ENCODE peak calls at places on chromosomes 13 and 19, in ten cellular contexts. One of them, this sample, is unnamed.

GRCh38 chr19:34254552-34255432 is at the start of gene GARRE1:
- DNase-seq in NCI-H345: peak; percentile 74
- DNase-seq in naive B cell: peak; percentile 60
- DNase-seq in NB4: peak; percentile 59
- DNase-seq in activated T-helper 9 cell treated with anti-CD3 and anti-CD28 coated beads, Interleukin-2, amount 50 U/mL, for 16 hours: peak; percentile 79
- DNase-seq in AG10803: no peak
- DNase-seq in choroid plexus epithelial cell: peak; percentile 37
- DNase-seq in PC-3: no peak
- DNase-seq in EL: peak; percentile 39
- DNase-seq in CD4-positive, CD25-positive, alpha-beta regulatory T cell: peak; percentile 88
- DNase-seq in this sample: peak; percentile 67

GRCh38 chr13:73991884-73992283 is 142.3 kb downstream of the KLF12 start:
- DNase-seq in PC-3: no peak
- DNase-seq in EL: no peak
- DNase-seq in NCI-H345: peak; percentile 79
- DNase-seq in AG10803: no peak
- DNase-seq in naive B cell: no peak
- DNase-seq in CD4-positive, CD25-positive, alpha-beta regulatory T cell: no peak
- DNase-seq in choroid plexus epithelial cell: no peak
- DNase-seq in NB4: no peak
- DNase-seq in activated T-helper 9 cell treated with anti-CD3 and anti-CD28 coated beads, Interleukin-2, amount 50 U/mL, for 16 hours: no peak
- DNase-seq in this sample: no peak

GRCh38 chr13:24865158-24865557 is 101.2 kb downstream of the RNF17 start:
- DNase-seq in NCI-H345: no peak
- DNase-seq in PC-3: peak; percentile 15
- DNase-seq in CD4-positive, CD25-positive, alpha-beta regulatory T cell: no peak
- DNase-seq in EL: no peak
- DNase-seq in naive B cell: no peak
- DNase-seq in choroid plexus epithelial cell: peak; percentile 42
- DNase-seq in activated T-helper 9 cell treated with anti-CD3 and anti-CD28 coated beads, Interleukin-2, amount 50 U/mL, for 16 hours: no peak
- DNase-seq in NB4: peak; percentile 21
- DNase-seq in AG10803: peak; percentile 12
- DNase-seq in this sample: peak; percentile 35

GRCh38 chr13:44697058-44697457 is 120.9 kb upstream of the TSC22D1 start:
- DNase-seq in activated T-helper 9 cell treated with anti-CD3 and anti-CD28 coated beads, Interleukin-2, amount 50 U/mL, for 16 hours: no peak
- DNase-seq in CD4-positive, CD25-positive, alpha-beta regulatory T cell: no peak
- DNase-seq in AG10803: peak; percentile 60
- DNase-seq in NCI-H345: no peak
- DNase-seq in choroid plexus epithelial cell: no peak
- DNase-seq in EL: no peak
- DNase-seq in naive B cell: no peak
- DNase-seq in NB4: no peak
- DNase-seq in PC-3: no peak
- DNase-seq in this sample: no peak

GRCh38 chr13:75226092-75226491 is 255.9 kb downstream of the TBC1D4 start:
- DNase-seq in CD4-positive, CD25-positive, alpha-beta regulatory T cell: no peak
- DNase-seq in PC-3: peak; percentile 50
- DNase-seq in naive B cell: no peak
- DNase-seq in AG10803: no peak
- DNase-seq in activated T-helper 9 cell treated with anti-CD3 and anti-CD28 coated beads, Interleukin-2, amount 50 U/mL, for 16 hours: no peak
- DNase-seq in EL: peak; percentile 12
- DNase-seq in NB4: no peak
- DNase-seq in NCI-H345: no peak
- DNase-seq in choroid plexus epithelial cell: no peak
- DNase-seq in this sample: no peak

GRCh38 chr13:21925720-21926119 is 254.8 kb downstream of the FGF9 start:
- DNase-seq in CD4-positive, CD25-positive, alpha-beta regulatory T cell: no peak
- DNase-seq in activated T-helper 9 cell treated with anti-CD3 and anti-CD28 coated beads, Interleukin-2, amount 50 U/mL, for 16 hours: no peak
- DNase-seq in AG10803: no peak
- DNase-seq in naive B cell: no peak
- DNase-seq in PC-3: no peak
- DNase-seq in NCI-H345: no peak
- DNase-seq in choroid plexus epithelial cell: no peak
- DNase-seq in EL: no peak
- DNase-seq in NB4: no peak
- DNase-seq in this sample: no peak

GRCh38 chr13:100495455-100495854 is 93.1 kb downstream of the GGACT start:
- DNase-seq in activated T-helper 9 cell treated with anti-CD3 and anti-CD28 coated beads, Interleukin-2, amount 50 U/mL, for 16 hours: no peak
- DNase-seq in AG10803: no peak
- DNase-seq in choroid plexus epithelial cell: no peak
- DNase-seq in CD4-positive, CD25-positive, alpha-beta regulatory T cell: no peak
- DNase-seq in PC-3: no peak
- DNase-seq in EL: no peak
- DNase-seq in naive B cell: no peak
- DNase-seq in NB4: no peak
- DNase-seq in NCI-H345: no peak
- DNase-seq in this sample: no peak

GRCh38 chr13:75633285-75633684 is 2.8 kb upstream of the LMO7 start:
- DNase-seq in choroid plexus epithelial cell: peak; percentile 80
- DNase-seq in naive B cell: no peak
- DNase-seq in CD4-positive, CD25-positive, alpha-beta regulatory T cell: no peak
- DNase-seq in PC-3: peak; percentile 66
- DNase-seq in EL: peak; percentile 94
- DNase-seq in AG10803: peak; percentile 98
- DNase-seq in activated T-helper 9 cell treated with anti-CD3 and anti-CD28 coated beads, Interleukin-2, amount 50 U/mL, for 16 hours: no peak
- DNase-seq in NCI-H345: no peak
- DNase-seq in NB4: no peak
- DNase-seq in this sample: peak; percentile 85

GRCh38 chr13:48750588-48751383 is 97.1 kb downstream of the CYSLTR2 start:
- DNase-seq in activated T-helper 9 cell treated with anti-CD3 and anti-CD28 coated beads, Interleukin-2, amount 50 U/mL, for 16 hours: no peak
- DNase-seq in AG10803: peak; percentile 51
- DNase-seq in naive B cell: no peak
- DNase-seq in EL: no peak
- DNase-seq in NCI-H345: no peak
- DNase-seq in NB4: no peak
- DNase-seq in choroid plexus epithelial cell: peak; percentile 92
- DNase-seq in PC-3: no peak
- DNase-seq in CD4-positive, CD25-positive, alpha-beta regulatory T cell: no peak
- DNase-seq in this sample: peak; percentile 49

GRCh38 chr13:97953376-97953970 is at the start of gene IPO5:
- DNase-seq in naive B cell: no peak
- DNase-seq in AG10803: peak; percentile 75
- DNase-seq in activated T-helper 9 cell treated with anti-CD3 and anti-CD28 coated beads, Interleukin-2, amount 50 U/mL, for 16 hours: no peak
- DNase-seq in EL: no peak
- DNase-seq in choroid plexus epithelial cell: peak; percentile 74
- DNase-seq in PC-3: no peak
- DNase-seq in NCI-H345: no peak
- DNase-seq in NB4: no peak
- DNase-seq in CD4-positive, CD25-positive, alpha-beta regulatory T cell: no peak
- DNase-seq in this sample: peak; percentile 71

GRCh38 chr13:48446454-48446853 is 33.5 kb upstream of the LPAR6 start:
- DNase-seq in CD4-positive, CD25-positive, alpha-beta regulatory T cell: no peak
- DNase-seq in NB4: peak; percentile 64
- DNase-seq in AG10803: peak; percentile 64
- DNase-seq in NCI-H345: no peak
- DNase-seq in PC-3: peak; percentile 68
- DNase-seq in naive B cell: no peak
- DNase-seq in activated T-helper 9 cell treated with anti-CD3 and anti-CD28 coated beads, Interleukin-2, amount 50 U/mL, for 16 hours: no peak
- DNase-seq in EL: peak; percentile 72
- DNase-seq in choroid plexus epithelial cell: peak; percentile 75
- DNase-seq in this sample: peak; percentile 71

GRCh38 chr13:26785845-26786630 is 25.5 kb upstream of the GPR12 start:
- DNase-seq in activated T-helper 9 cell treated with anti-CD3 and anti-CD28 coated beads, Interleukin-2, amount 50 U/mL, for 16 hours: peak; percentile 20
- DNase-seq in naive B cell: peak; percentile 70
- DNase-seq in choroid plexus epithelial cell: no peak
- DNase-seq in CD4-positive, CD25-positive, alpha-beta regulatory T cell: peak; percentile 67
- DNase-seq in PC-3: no peak
- DNase-seq in AG10803: peak; percentile 1
- DNase-seq in NCI-H345: peak; percentile 82
- DNase-seq in NB4: peak; percentile 88
- DNase-seq in EL: peak; percentile 42
- DNase-seq in this sample: no peak

GRCh38 chr13:31182987-31183386 is 16.8 kb upstream of the B3GLCT start:
- DNase-seq in AG10803: no peak
- DNase-seq in NCI-H345: no peak
- DNase-seq in CD4-positive, CD25-positive, alpha-beta regulatory T cell: no peak
- DNase-seq in NB4: no peak
- DNase-seq in choroid plexus epithelial cell: no peak
- DNase-seq in PC-3: no peak
- DNase-seq in EL: no peak
- DNase-seq in activated T-helper 9 cell treated with anti-CD3 and anti-CD28 coated beads, Interleukin-2, amount 50 U/mL, for 16 hours: no peak
- DNase-seq in naive B cell: no peak
- DNase-seq in this sample: no peak

GRCh38 chr19:4456843-4457653 is 546 bp downstream of the UBXN6 start:
- DNase-seq in NB4: peak; percentile 62
- DNase-seq in naive B cell: no peak
- DNase-seq in CD4-positive, CD25-positive, alpha-beta regulatory T cell: peak; percentile 49
- DNase-seq in EL: peak; percentile 64
- DNase-seq in choroid plexus epithelial cell: peak; percentile 78
- DNase-seq in activated T-helper 9 cell treated with anti-CD3 and anti-CD28 coated beads, Interleukin-2, amount 50 U/mL, for 16 hours: peak; percentile 48
- DNase-seq in NCI-H345: peak; percentile 60
- DNase-seq in AG10803: peak; percentile 60
- DNase-seq in PC-3: no peak
- DNase-seq in this sample: peak; percentile 87

GRCh38 chr19:19600793-19601346 is 17.6 kb downstream of the PBX4 start:
- DNase-seq in naive B cell: no peak
- DNase-seq in NCI-H345: no peak
- DNase-seq in CD4-positive, CD25-positive, alpha-beta regulatory T cell: peak; percentile 17
- DNase-seq in choroid plexus epithelial cell: no peak
- DNase-seq in NB4: no peak
- DNase-seq in activated T-helper 9 cell treated with anti-CD3 and anti-CD28 coated beads, Interleukin-2, amount 50 U/mL, for 16 hours: no peak
- DNase-seq in PC-3: no peak
- DNase-seq in AG10803: no peak
- DNase-seq in EL: no peak
- DNase-seq in this sample: no peak

GRCh38 chr19:10971107-10971715 is 10.4 kb downstream of the SMARCA4 start:
- DNase-seq in activated T-helper 9 cell treated with anti-CD3 and anti-CD28 coated beads, Interleukin-2, amount 50 U/mL, for 16 hours: no peak
- DNase-seq in NB4: peak; percentile 84
- DNase-seq in NCI-H345: no peak
- DNase-seq in PC-3: no peak
- DNase-seq in naive B cell: no peak
- DNase-seq in CD4-positive, CD25-positive, alpha-beta regulatory T cell: no peak
- DNase-seq in choroid plexus epithelial cell: no peak
- DNase-seq in EL: no peak
- DNase-seq in AG10803: no peak
- DNase-seq in this sample: no peak

GRCh38 chr19:45455707-45456499 is 11.9 kb upstream of the FOSB start:
- DNase-seq in NB4: peak; percentile 92
- DNase-seq in AG10803: peak; percentile 99
- DNase-seq in EL: peak; percentile 99
- DNase-seq in naive B cell: peak; percentile 84
- DNase-seq in CD4-positive, CD25-positive, alpha-beta regulatory T cell: no peak
- DNase-seq in NCI-H345: no peak
- DNase-seq in choroid plexus epithelial cell: peak; percentile 99
- DNase-seq in activated T-helper 9 cell treated with anti-CD3 and anti-CD28 coated beads, Interleukin-2, amount 50 U/mL, for 16 hours: peak; percentile 67
- DNase-seq in PC-3: peak; percentile 95
- DNase-seq in this sample: peak; percentile 100

GRCh38 chr13:32984857-32985626 is 31.2 kb upstream of the KL start:
- DNase-seq in activated T-helper 9 cell treated with anti-CD3 and anti-CD28 coated beads, Interleukin-2, amount 50 U/mL, for 16 hours: no peak
- DNase-seq in CD4-positive, CD25-positive, alpha-beta regulatory T cell: no peak
- DNase-seq in naive B cell: no peak
- DNase-seq in EL: peak; percentile 12
- DNase-seq in NB4: no peak
- DNase-seq in PC-3: peak; percentile 98
- DNase-seq in AG10803: no peak
- DNase-seq in NCI-H345: peak; percentile 86
- DNase-seq in choroid plexus epithelial cell: no peak
- DNase-seq in this sample: no peak

GRCh38 chr19:36418287-36419001 is at the start of gene ZFP82:
- DNase-seq in PC-3: peak; percentile 25
- DNase-seq in EL: peak; percentile 82
- DNase-seq in NB4: no peak
- DNase-seq in AG10803: peak; percentile 79
- DNase-seq in naive B cell: peak; percentile 83
- DNase-seq in activated T-helper 9 cell treated with anti-CD3 and anti-CD28 coated beads, Interleukin-2, amount 50 U/mL, for 16 hours: peak; percentile 61
- DNase-seq in NCI-H345: peak; percentile 95
- DNase-seq in choroid plexus epithelial cell: peak; percentile 83
- DNase-seq in CD4-positive, CD25-positive, alpha-beta regulatory T cell: peak; percentile 80
- DNase-seq in this sample: peak; percentile 85

GRCh38 chr13:110457361-110457760 is 104.2 kb downstream of the RAB20 start:
- DNase-seq in NCI-H345: no peak
- DNase-seq in activated T-helper 9 cell treated with anti-CD3 and anti-CD28 coated beads, Interleukin-2, amount 50 U/mL, for 16 hours: no peak
- DNase-seq in AG10803: no peak
- DNase-seq in naive B cell: no peak
- DNase-seq in EL: no peak
- DNase-seq in choroid plexus epithelial cell: no peak
- DNase-seq in CD4-positive, CD25-positive, alpha-beta regulatory T cell: no peak
- DNase-seq in PC-3: no peak
- DNase-seq in NB4: no peak
- DNase-seq in this sample: no peak

GRCh38 chr13:35005051-35005450 is 63.0 kb downstream of the NBEA start:
- DNase-seq in AG10803: no peak
- DNase-seq in choroid plexus epithelial cell: no peak
- DNase-seq in NCI-H345: no peak
- DNase-seq in EL: no peak
- DNase-seq in PC-3: no peak
- DNase-seq in activated T-helper 9 cell treated with anti-CD3 and anti-CD28 coated beads, Interleukin-2, amount 50 U/mL, for 16 hours: no peak
- DNase-seq in CD4-positive, CD25-positive, alpha-beta regulatory T cell: no peak
- DNase-seq in naive B cell: no peak
- DNase-seq in NB4: no peak
- DNase-seq in this sample: no peak

GRCh38 chr13:43800828-43801227 is 14.1 kb upstream of the ENOX1 start:
- DNase-seq in PC-3: no peak
- DNase-seq in AG10803: no peak
- DNase-seq in NB4: no peak
- DNase-seq in NCI-H345: no peak
- DNase-seq in choroid plexus epithelial cell: no peak
- DNase-seq in CD4-positive, CD25-positive, alpha-beta regulatory T cell: no peak
- DNase-seq in naive B cell: no peak
- DNase-seq in EL: no peak
- DNase-seq in activated T-helper 9 cell treated with anti-CD3 and anti-CD28 coated beads, Interleukin-2, amount 50 U/mL, for 16 hours: no peak
- DNase-seq in this sample: no peak

GRCh38 chr19:41864374-41864773 is 4.3 kb downstream of the RPS19 start:
- DNase-seq in AG10803: no peak
- DNase-seq in NCI-H345: no peak
- DNase-seq in activated T-helper 9 cell treated with anti-CD3 and anti-CD28 coated beads, Interleukin-2, amount 50 U/mL, for 16 hours: no peak
- DNase-seq in naive B cell: no peak
- DNase-seq in CD4-positive, CD25-positive, alpha-beta regulatory T cell: no peak
- DNase-seq in NB4: no peak
- DNase-seq in choroid plexus epithelial cell: no peak
- DNase-seq in EL: no peak
- DNase-seq in PC-3: no peak
- DNase-seq in this sample: no peak

GRCh38 chr13:37869756-37870488 is at the start of gene TRPC4:
- DNase-seq in NCI-H345: peak; percentile 68
- DNase-seq in choroid plexus epithelial cell: peak; percentile 89
- DNase-seq in naive B cell: no peak
- DNase-seq in activated T-helper 9 cell treated with anti-CD3 and anti-CD28 coated beads, Interleukin-2, amount 50 U/mL, for 16 hours: no peak
- DNase-seq in AG10803: peak; percentile 80
- DNase-seq in CD4-positive, CD25-positive, alpha-beta regulatory T cell: peak; percentile 1
- DNase-seq in PC-3: peak; percentile 54
- DNase-seq in EL: peak; percentile 88
- DNase-seq in NB4: peak; percentile 5
- DNase-seq in this sample: peak; percentile 82

GRCh38 chr13:36341718-36342117 is 4.5 kb downstream of the SPART start:
- DNase-seq in choroid plexus epithelial cell: peak; percentile 45
- DNase-seq in AG10803: peak; percentile 53
- DNase-seq in EL: peak; percentile 74
- DNase-seq in NB4: peak; percentile 30
- DNase-seq in PC-3: peak; percentile 56
- DNase-seq in CD4-positive, CD25-positive, alpha-beta regulatory T cell: no peak
- DNase-seq in naive B cell: no peak
- DNase-seq in activated T-helper 9 cell treated with anti-CD3 and anti-CD28 coated beads, Interleukin-2, amount 50 U/mL, for 16 hours: no peak
- DNase-seq in NCI-H345: no peak
- DNase-seq in this sample: no peak